ENCODE peak calls at places on chromosome 15, in ten cellular contexts. L, V, M, D, Z, T, Q, A, N and Y are unnamed samples.

GRCh38 chr15:42919794-42920280 is 741 bp downstream of the TTBK2 start:
- DNase-seq in L (peak; percentile 44), V (peak; percentile 59), M (no peak), D (peak; percentile 59), Z (peak; percentile 20), T (no peak), Q (no peak), A (peak; percentile 20), N (peak; percentile 62), Y (no peak)

GRCh38 chr15:89457086-89457485 is 39.3 kb downstream of the RHCG start:
- DNase-seq in L (no peak), V (peak; percentile 11), M (no peak), D (peak; percentile 56), Z (no peak), T (no peak), Q (peak; percentile 87), A (peak; percentile 15), N (no peak), Y (no peak)

GRCh38 chr15:57665939-57666338 is 40.6 kb upstream of the POLR2M start:
- DNase-seq in L (no peak), V (no peak), M (no peak), D (peak; percentile 20), Z (no peak), T (no peak), Q (no peak), A (no peak), N (no peak), Y (no peak)

GRCh38 chr15:89171136-89172072 is 50.0 kb downstream of the RLBP1 start:
- DNase-seq in L (peak; percentile 42), V (peak; percentile 67), M (peak; percentile 36), D (peak; percentile 52), Z (peak; percentile 31), T (peak; percentile 50), Q (peak; percentile 84), A (no peak), N (peak; percentile 41), Y (no peak)

GRCh38 chr15:93770788-93771187 is 460.6 kb upstream of the MCTP2 start:
- DNase-seq in L (no peak), V (no peak), M (no peak), D (no peak), Z (no peak), T (no peak), Q (no peak), A (no peak), N (no peak), Y (no peak)

GRCh38 chr15:61086756-61087155 is 142.3 kb downstream of the RORA start:
- DNase-seq in L (no peak), V (no peak), M (no peak), D (no peak), Z (no peak), T (no peak), Q (no peak), A (no peak), N (no peak), Y (no peak)

GRCh38 chr15:76335129-76335850 is 1.3 kb upstream of the ISL2 start:
- DNase-seq in L (no peak), V (no peak), M (no peak), D (peak; percentile 52), Z (peak; percentile 31), T (no peak), Q (peak; percentile 73), A (no peak), N (no peak), Y (no peak)

GRCh38 chr15:92521624-92522008 is 127.9 kb downstream of the ST8SIA2 start:
- DNase-seq in L (peak; percentile 79), V (peak; percentile 79), M (peak; percentile 59), D (peak; percentile 78), Z (peak; percentile 56), T (peak; percentile 70), Q (peak; percentile 81), A (peak; percentile 8), N (peak; percentile 68), Y (peak; percentile 55)

GRCh38 chr15:95591886-95592285 is 738.6 kb upstream of the NR2F2 start:
- DNase-seq in L (peak; percentile 55), V (no peak), M (no peak), D (peak; percentile 11), Z (no peak), T (no peak), Q (no peak), A (no peak), N (no peak), Y (no peak)

GRCh38 chr15:43872416-43873020 is 45.7 kb downstream of the WDR76 start:
- DNase-seq in L (peak; percentile 60), V (peak; percentile 82), M (peak; percentile 27), D (peak; percentile 80), Z (peak; percentile 18), T (peak; percentile 59), Q (peak; percentile 88), A (peak; percentile 11), N (peak; percentile 46), Y (peak; percentile 54)

GRCh38 chr15:92048739-92049138 is 195.2 kb downstream of the SLCO3A1 start:
- DNase-seq in L (no peak), V (no peak), M (no peak), D (no peak), Z (no peak), T (no peak), Q (no peak), A (no peak), N (no peak), Y (no peak)